ENCODE peak calls at places on chromosomes 11 and 22, in seven cellular contexts. N, H, E, B, X, Q and T are unnamed samples.

GRCh38 chr11:119885861-119886567 is 157.0 kb upstream of the NECTIN1 start:
- DNase-seq in X (no peak), E (peak), H (no peak), Q (no peak), B (no peak), N (no peak), T (no peak)

GRCh38 chr11:46389450-46390330 is 1.9 kb downstream of the CHRM4 start:
- DNase-seq in X (no peak), H (peak), E (peak), B (peak), Q (no peak), N (peak), T (peak)

GRCh38 chr11:17765381-17766359 is 31.1 kb downstream of the KCNC1 start:
- DNase-seq in Q (no peak), X (no peak), H (no peak), B (no peak), E (no peak), N (no peak), T (no peak)

GRCh38 chr22:31488988-31489617 is 539 bp downstream of the EIF4ENIF1 start:
- DNase-seq in B (peak), H (peak), X (peak), N (peak), Q (no peak), E (peak), T (peak)

GRCh38 chr11:119368121-119369034 is 13.1 kb downstream of the USP2 start:
- DNase-seq in X (no peak), H (peak), B (peak), Q (no peak), E (peak), N (no peak), T (peak)

GRCh38 chr11:126628790-126629621 is 273.5 kb downstream of the ST3GAL4 start:
- DNase-seq in E (no peak), X (no peak), Q (no peak), B (peak), N (no peak), H (no peak), T (no peak)

GRCh38 chr11:131609921-131610320 is 239.5 kb downstream of the NTM start:
- DNase-seq in N (no peak), H (no peak), X (no peak), Q (no peak), B (no peak), E (no peak), T (no peak)

GRCh38 chr11:57585301-57585700 is 12.2 kb upstream of the SERPING1 start:
- DNase-seq in H (no peak), X (no peak), B (no peak), E (no peak), N (no peak), Q (no peak), T (no peak)

GRCh38 chr22:40022536-40023225 is 27.9 kb downstream of the FAM83F start:
- DNase-seq in Q (no peak), H (no peak), X (no peak), N (no peak), B (no peak), E (peak), T (no peak)

GRCh38 chr11:130157111-130157510 is 2.5 kb upstream of the ST14 start:
- DNase-seq in Q (no peak), H (no peak), N (no peak), X (no peak), B (no peak), E (no peak), T (peak)

GRCh38 chr22:20503816-20504215 is 3.6 kb upstream of the MED15 start:
- DNase-seq in N (no peak), X (no peak), E (peak), H (no peak), Q (no peak), B (no peak), T (no peak)

GRCh38 chr22:47625531-47626427 is 863.3 kb downstream of the TBC1D22A start:
- DNase-seq in B (no peak), H (no peak), Q (no peak), E (no peak), X (peak), N (no peak), T (no peak)

GRCh38 chr22:42062506-42063190 is 8.0 kb downstream of the NAGA start:
- DNase-seq in E (no peak), B (no peak), N (peak), X (no peak), Q (no peak), H (no peak), T (no peak)

GRCh38 chr11:44694443-44694842 is 32.3 kb upstream of the TSPAN18 start:
- DNase-seq in B (no peak), E (peak), Q (no peak), H (no peak), N (no peak), X (no peak), T (no peak)

GRCh38 chr22:40310081-40310770 is 36.1 kb upstream of the ADSL start:
- DNase-seq in E (no peak), N (no peak), Q (peak), B (no peak), H (no peak), X (no peak), T (peak)

GRCh38 chr11:16833026-16833425 is 94.6 kb downstream of the C11orf58 start:
- DNase-seq in Q (no peak), E (no peak), B (no peak), N (no peak), H (no peak), X (no peak), T (no peak)

GRCh38 chr22:19591568-19591967 is 67.4 kb upstream of the CLDN5 start:
- DNase-seq in Q (no peak), H (no peak), B (no peak), N (no peak), E (no peak), X (no peak), T (no peak)

GRCh38 chr22:24097961-24098391 is 83.3 kb upstream of the SUSD2 start:
- DNase-seq in Q (no peak), H (no peak), N (no peak), X (peak), E (no peak), B (no peak), T (no peak)

GRCh38 chr11:102391549-102392237 is 44.7 kb downstream of the BIRC2 start:
- DNase-seq in X (no peak), H (no peak), B (no peak), Q (no peak), E (no peak), N (no peak), T (no peak)

GRCh38 chr11:46489668-46490560 is 98.3 kb upstream of the CHRM4 start:
- DNase-seq in Q (peak), N (no peak), H (no peak), X (no peak), B (no peak), E (peak), T (peak)

GRCh38 chr11:5705688-5706087 is 16.1 kb downstream of the TRIM22 start:
- DNase-seq in E (no peak), X (no peak), N (no peak), B (no peak), Q (no peak), H (no peak), T (peak)

GRCh38 chr22:46122511-46122971 is 27.8 kb upstream of the PPARA start:
- DNase-seq in B (peak), H (peak), X (no peak), Q (no peak), N (peak), E (peak), T (peak)

GRCh38 chr11:59556883-59557205 is 45.5 kb downstream of the OR4D9 start:
- DNase-seq in X (no peak), B (no peak), N (no peak), E (no peak), Q (no peak), H (no peak), T (no peak)

GRCh38 chr11:17865765-17866428 is 131.3 kb downstream of the KCNC1 start:
- DNase-seq in H (no peak), B (no peak), E (no peak), N (no peak), Q (no peak), X (no peak), T (peak)

GRCh38 chr11:206516-207212 is 535 bp downstream of the BET1L start:
- DNase-seq in B (no peak), X (peak), N (peak), Q (no peak), H (peak), E (peak), T (no peak)

GRCh38 chr11:64132388-64132771 is 33.5 kb downstream of the MACROD1 start:
- DNase-seq in E (no peak), N (no peak), Q (no peak), H (no peak), B (no peak), X (no peak), T (no peak)

GRCh38 chr11:68276864-68277263 is 5.1 kb upstream of the C11orf24 start:
- DNase-seq in Q (no peak), B (no peak), X (no peak), E (no peak), H (no peak), N (no peak), T (no peak)

GRCh38 chr11:66001941-66002647 is at the start of the genes BANF1 and EIF1AD:
- DNase-seq in H (peak), Q (peak), B (peak), E (peak), X (peak), N (peak), T (peak)

GRCh38 chr11:43830928-43831440 is 49.6 kb upstream of the ALKBH3 start:
- DNase-seq in B (no peak), Q (peak), H (peak), E (no peak), X (peak), N (no peak), T (peak)

GRCh38 chr11:12175694-12176241 is 65.4 kb downstream of the MICAL2 start:
- DNase-seq in H (no peak), N (no peak), E (no peak), B (no peak), X (peak), Q (peak), T (peak)

GRCh38 chr11:116692318-116693106 is 80.3 kb downstream of the BUD13 start:
- DNase-seq in E (no peak), B (no peak), Q (no peak), H (no peak), N (no peak), X (no peak), T (no peak)

GRCh38 chr11:405323-405975 is 9.3 kb downstream of the SIGIRR start:
- DNase-seq in B (peak), E (no peak), Q (no peak), X (no peak), H (peak), N (peak), T (peak)

GRCh38 chr11:105220175-105220574 is 80.6 kb upstream of the CARD18 start:
- DNase-seq in H (no peak), E (no peak), X (no peak), Q (no peak), N (no peak), B (no peak), T (no peak)

GRCh38 chr11:106656646-106657045 is 361.6 kb downstream of the GUCY1A2 start:
- DNase-seq in Q (no peak), E (no peak), B (no peak), X (no peak), H (no peak), N (no peak), T (no peak)

GRCh38 chr22:32920032-32920628 is 118.6 kb downstream of the TIMP3 start:
- DNase-seq in H (peak), B (no peak), X (peak), N (no peak), Q (no peak), E (peak), T (peak)

GRCh38 chr22:44707178-44707577 is 5.2 kb downstream of the PRR5 start:
- DNase-seq in E (no peak), B (no peak), N (no peak), H (no peak), X (no peak), Q (no peak), T (no peak)

GRCh38 chr22:44721206-44721605 is 19.2 kb downstream of the PRR5 start:
- DNase-seq in E (no peak), N (peak), Q (no peak), X (no peak), B (no peak), H (no peak), T (no peak)

DNA sequence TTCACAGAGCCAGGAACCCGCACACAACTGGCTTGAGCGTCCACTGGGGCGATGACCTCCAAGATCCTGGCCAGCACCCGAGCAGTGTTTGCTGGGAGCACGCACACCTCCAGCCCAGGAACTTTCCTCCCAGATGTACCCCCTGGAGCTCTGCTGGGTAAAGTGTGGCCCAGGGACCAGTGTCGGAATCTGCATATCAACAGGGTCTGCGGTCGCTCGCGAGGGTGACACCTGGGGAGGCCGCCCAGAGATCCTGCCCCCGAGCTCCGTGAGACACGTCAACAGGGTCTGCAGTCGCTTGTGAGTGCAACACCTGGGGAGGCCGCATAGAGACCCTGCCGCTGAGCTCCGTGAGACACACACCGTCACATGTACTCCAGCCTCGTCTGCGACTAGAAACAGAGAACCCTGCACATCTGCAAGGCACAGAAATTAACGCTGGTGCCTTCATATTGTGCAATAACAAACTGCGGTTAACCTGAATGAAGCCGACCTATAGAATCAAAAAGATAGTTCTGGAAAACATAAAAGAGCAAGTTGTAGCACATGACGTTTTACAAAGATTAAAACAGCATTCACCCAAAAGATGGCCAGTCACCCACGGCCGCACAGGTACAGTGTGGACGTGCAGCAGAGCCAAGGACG is 172.4 kb downstream of the BRD1 start:
- DNase-seq in Q (no peak), N (no peak), X (no peak), H (no peak), E (no peak), B (no peak), T (no peak)
- H3K4me3 ChIP-seq in Q (no peak), N (no peak), X (no peak), H (peak), E (no peak), B (peak), T (no peak)

GRCh38 chr22:43244803-43245527 is 58.0 kb upstream of the TTLL12 start:
- DNase-seq in Q (no peak), B (no peak), H (no peak), N (no peak), X (no peak), E (no peak), T (no peak)

GRCh38 chr22:43242627-43243026 is 55.7 kb upstream of the TTLL12 start:
- DNase-seq in B (no peak), X (no peak), E (no peak), Q (no peak), N (no peak), H (no peak), T (no peak)

GRCh38 chr22:43241699-43242386 is 54.9 kb upstream of the TTLL12 start:
- DNase-seq in E (no peak), X (no peak), Q (no peak), N (no peak), H (no peak), B (no peak), T (no peak)

GRCh38 chr22:43243275-43243768 is 56.4 kb upstream of the TTLL12 start:
- DNase-seq in N (no peak), E (no peak), Q (no peak), B (no peak), X (no peak), H (no peak), T (no peak)

GRCh38 chr22:43244385-43244784 is 57.5 kb upstream of the TTLL12 start:
- DNase-seq in H (no peak), B (no peak), X (no peak), Q (no peak), N (no peak), E (no peak), T (no peak)
- TF ChIP-seq CTCF in H (no peak), B (no peak), X (no peak), Q (no peak), N (peak), E (no peak), T (no peak)

GRCh38 chr11:94297967-94298576 is 6.3 kb upstream of the IZUMO1R start:
- DNase-seq in B (no peak), N (no peak), Q (no peak), E (no peak), X (no peak), H (no peak), T (no peak)
- H3K4me3 ChIP-seq in B (no peak), N (no peak), Q (no peak), E (no peak), X (no peak), H (no peak), T (no peak)

GRCh38 chr11:76248210-76248609 is 41.9 kb upstream of the WNT11 start:
- DNase-seq in E (no peak), H (no peak), X (no peak), Q (no peak), B (no peak), N (peak), T (no peak)
- TF ChIP-seq CTCF in E (no peak), H (peak), X (no peak), Q (peak), B (no peak), N (peak), T (peak)

GRCh38 chr22:49937758-49938564 is 19.5 kb downstream of the CRELD2 start:
- DNase-seq in E (no peak), X (no peak), Q (no peak), H (peak), N (no peak), B (peak), T (no peak)

GRCh38 chr22:49936973-49937757 is 18.7 kb downstream of the CRELD2 start:
- DNase-seq in X (no peak), B (peak), N (no peak), H (peak), E (no peak), Q (no peak), T (no peak)

GRCh38 chr22:49934891-49935557 is 16.6 kb downstream of the CRELD2 start:
- DNase-seq in N (peak), H (peak), Q (no peak), B (peak), E (peak), X (no peak), T (peak)

GRCh38 chr22:49935561-49935960 is 17.1 kb downstream of the CRELD2 start:
- DNase-seq in Q (no peak), H (no peak), E (peak), B (peak), N (no peak), X (no peak), T (peak)

DNA sequence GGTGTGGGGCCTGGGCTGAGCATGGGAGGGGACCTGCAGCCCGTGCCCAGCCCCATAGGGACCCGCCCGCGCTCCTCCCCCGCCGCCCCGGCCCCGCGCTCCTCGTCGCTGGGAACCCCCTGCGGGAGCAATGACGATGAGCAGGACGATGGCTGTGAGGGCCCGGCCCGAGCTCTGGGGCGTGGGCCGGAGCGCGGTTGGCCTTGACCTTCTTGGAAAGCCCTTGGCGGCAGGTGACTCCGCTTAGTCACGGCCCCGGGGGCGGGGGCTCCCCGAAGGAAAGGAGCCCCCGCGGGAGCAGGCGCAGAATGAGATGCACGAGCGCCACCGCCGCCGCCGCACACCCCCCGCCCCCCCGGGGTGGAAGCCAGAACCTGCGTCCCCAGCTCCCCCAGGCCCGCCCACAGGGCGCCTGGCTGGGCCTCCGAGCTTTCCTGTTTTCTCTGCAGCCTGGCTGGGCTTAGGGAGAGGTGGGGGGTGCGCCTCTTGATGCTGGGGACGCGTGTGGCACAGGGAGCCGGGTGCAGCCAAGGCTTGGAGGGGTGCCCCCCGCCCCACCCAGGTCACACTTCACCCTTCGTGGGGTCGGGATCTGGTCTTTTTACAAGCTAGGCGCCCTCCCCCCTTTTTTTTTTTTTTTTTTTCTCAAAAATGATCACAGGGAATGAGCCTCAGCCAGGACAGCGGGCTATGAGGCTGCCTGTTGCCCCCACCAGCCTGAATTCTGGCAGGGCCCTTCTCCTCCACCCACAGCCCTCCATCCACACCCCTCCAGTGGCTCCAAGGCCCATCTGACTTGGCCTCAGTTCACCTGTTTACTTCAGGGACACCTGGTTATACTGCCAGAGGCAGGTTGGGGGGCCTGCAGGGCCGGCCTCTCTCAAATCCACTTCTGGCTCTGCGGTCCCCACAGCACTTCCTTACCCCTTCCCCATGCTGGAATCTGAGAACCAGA is 17.9 kb downstream of the CRELD2 start:
- DNase-seq in X (peak), Q (peak), B (peak), E (peak), H (peak), N (peak), T (peak)
- H3K4me3 ChIP-seq in X (peak), Q (peak), B (peak), E (no peak), H (peak), N (peak), T (no peak)

GRCh38 chr11:70448983-70449567 is 50.7 kb downstream of the CTTN start:
- DNase-seq in H (no peak), E (no peak), N (no peak), X (no peak), B (no peak), Q (no peak), T (no peak)
- TF ChIP-seq CTCF in H (peak), E (no peak), N (peak), X (no peak), B (no peak), Q (peak), T (peak)

GRCh38 chr22:27672721-27673387 is 128.7 kb downstream of the MN1 start:
- DNase-seq in B (no peak), E (no peak), Q (no peak), H (no peak), X (no peak), N (no peak), T (no peak)

GRCh38 chr22:27669798-27670599 is 131.6 kb downstream of the MN1 start:
- DNase-seq in B (no peak), E (no peak), H (no peak), X (no peak), N (peak), Q (no peak), T (peak)

GRCh38 chr22:27671413-27671721 is 130.2 kb downstream of the MN1 start:
- DNase-seq in H (no peak), N (no peak), E (no peak), Q (no peak), X (no peak), B (no peak), T (no peak)

GRCh38 chr22:27668828-27669797 is 132.4 kb downstream of the MN1 start:
- DNase-seq in X (no peak), H (peak), Q (no peak), N (no peak), E (peak), B (no peak), T (peak)

GRCh38 chr22:27670701-27671412 is 130.7 kb downstream of the MN1 start:
- DNase-seq in N (peak), X (no peak), H (peak), B (no peak), Q (no peak), E (peak), T (peak)
- H3K4me3 ChIP-seq in N (peak), X (no peak), H (no peak), B (no peak), Q (no peak), E (no peak), T (no peak)

GRCh38 chr11:95849087-95849825 is 59.0 kb downstream of the CEP57 start:
- DNase-seq in X (no peak), Q (peak), N (peak), E (peak), B (no peak), H (peak), T (peak)
- TF ChIP-seq CTCF in X (peak), Q (peak), N (peak), E (no peak), B (peak), H (peak), T (peak)